ENCODE peak calls at places on chromosomes 12 and 14, in five cellular contexts. One of them, this sample, is unnamed.

GRCh38 chr14:83825836-83826235 is 1704.1 kb upstream of the FLRT2 start:
- DNase-seq in stimulated activated CD8-positive, alpha-beta memory T cell treated with anti-CD3 and anti-CD28 coated beads, Interleukin-15, amount 100 ng/mL, for 24 hours: no peak
- DNase-seq in adipocyte: no peak
- DNase-seq in Right ventricle myocardium superior: no peak
- DNase-seq in AG20443: no peak
- DNase-seq in this sample: no peak

GRCh38 chr12:95538656-95539055 is 12.6 kb downstream of the USP44 start:
- DNase-seq in stimulated activated CD8-positive, alpha-beta memory T cell treated with anti-CD3 and anti-CD28 coated beads, Interleukin-15, amount 100 ng/mL, for 24 hours: no peak
- DNase-seq in Right ventricle myocardium superior: no peak
- DNase-seq in adipocyte: no peak
- DNase-seq in AG20443: no peak
- DNase-seq in this sample: no peak

GRCh38 chr14:77133718-77134338 is 7.8 kb downstream of the ZDHHC22 start:
- DNase-seq in stimulated activated CD8-positive, alpha-beta memory T cell treated with anti-CD3 and anti-CD28 coated beads, Interleukin-15, amount 100 ng/mL, for 24 hours: no peak
- DNase-seq in Right ventricle myocardium superior: peak; percentile 54
- DNase-seq in adipocyte: peak; percentile 81
- DNase-seq in AG20443: peak; percentile 79
- DNase-seq in this sample: no peak

GRCh38 chr14:31968107-31968810 is 108.8 kb upstream of the ARHGAP5 start:
- DNase-seq in AG20443: peak; percentile 63
- DNase-seq in Right ventricle myocardium superior: no peak
- DNase-seq in adipocyte: peak; percentile 30
- DNase-seq in stimulated activated CD8-positive, alpha-beta memory T cell treated with anti-CD3 and anti-CD28 coated beads, Interleukin-15, amount 100 ng/mL, for 24 hours: no peak
- DNase-seq in this sample: no peak

GRCh38 chr12:113154351-113154973 is 4.9 kb downstream of the CFAP73 start:
- DNase-seq in AG20443: peak; percentile 64
- DNase-seq in stimulated activated CD8-positive, alpha-beta memory T cell treated with anti-CD3 and anti-CD28 coated beads, Interleukin-15, amount 100 ng/mL, for 24 hours: no peak
- DNase-seq in adipocyte: peak; percentile 19
- DNase-seq in Right ventricle myocardium superior: no peak
- DNase-seq in this sample: no peak

GRCh38 chr14:86639146-86639545 is 1109.2 kb downstream of the FLRT2 start:
- DNase-seq in stimulated activated CD8-positive, alpha-beta memory T cell treated with anti-CD3 and anti-CD28 coated beads, Interleukin-15, amount 100 ng/mL, for 24 hours: no peak
- DNase-seq in Right ventricle myocardium superior: no peak
- DNase-seq in adipocyte: peak; percentile 47
- DNase-seq in AG20443: peak; percentile 15
- DNase-seq in this sample: no peak

GRCh38 chr14:103187911-103188310 is 64.7 kb downstream of the TNFAIP2 start:
- DNase-seq in Right ventricle myocardium superior: no peak
- DNase-seq in adipocyte: no peak
- DNase-seq in stimulated activated CD8-positive, alpha-beta memory T cell treated with anti-CD3 and anti-CD28 coated beads, Interleukin-15, amount 100 ng/mL, for 24 hours: no peak
- DNase-seq in AG20443: no peak
- DNase-seq in this sample: no peak

GRCh38 chr14:80958258-80958657 is 2.8 kb downstream of the TSHR start:
- DNase-seq in adipocyte: no peak
- DNase-seq in Right ventricle myocardium superior: no peak
- DNase-seq in stimulated activated CD8-positive, alpha-beta memory T cell treated with anti-CD3 and anti-CD28 coated beads, Interleukin-15, amount 100 ng/mL, for 24 hours: no peak
- DNase-seq in AG20443: no peak
- DNase-seq in this sample: no peak

GRCh38 chr12:91180577-91180976 is 2.0 kb downstream of the DCN start:
- DNase-seq in stimulated activated CD8-positive, alpha-beta memory T cell treated with anti-CD3 and anti-CD28 coated beads, Interleukin-15, amount 100 ng/mL, for 24 hours: no peak
- DNase-seq in Right ventricle myocardium superior: no peak
- DNase-seq in adipocyte: peak; percentile 91
- DNase-seq in AG20443: peak; percentile 41
- DNase-seq in this sample: no peak

GRCh38 chr14:85317491-85318021 is 212.4 kb upstream of the FLRT2 start:
- DNase-seq in stimulated activated CD8-positive, alpha-beta memory T cell treated with anti-CD3 and anti-CD28 coated beads, Interleukin-15, amount 100 ng/mL, for 24 hours: no peak
- DNase-seq in AG20443: no peak
- DNase-seq in adipocyte: no peak
- DNase-seq in Right ventricle myocardium superior: no peak
- DNase-seq in this sample: no peak

GRCh38 chr14:105374389-105374788 is 23.9 kb upstream of the TEX22 start:
- DNase-seq in AG20443: no peak
- DNase-seq in stimulated activated CD8-positive, alpha-beta memory T cell treated with anti-CD3 and anti-CD28 coated beads, Interleukin-15, amount 100 ng/mL, for 24 hours: no peak
- DNase-seq in adipocyte: no peak
- DNase-seq in Right ventricle myocardium superior: no peak
- DNase-seq in this sample: no peak

GRCh38 chr14:68705741-68706283 is 87.1 kb downstream of the ZFP36L1 start:
- DNase-seq in Right ventricle myocardium superior: no peak
- DNase-seq in adipocyte: no peak
- DNase-seq in AG20443: no peak
- DNase-seq in stimulated activated CD8-positive, alpha-beta memory T cell treated with anti-CD3 and anti-CD28 coated beads, Interleukin-15, amount 100 ng/mL, for 24 hours: no peak
- DNase-seq in this sample: no peak

GRCh38 chr12:106289196-106289681 is 13.3 kb upstream of the TCP11L2 start:
- DNase-seq in stimulated activated CD8-positive, alpha-beta memory T cell treated with anti-CD3 and anti-CD28 coated beads, Interleukin-15, amount 100 ng/mL, for 24 hours: no peak
- DNase-seq in Right ventricle myocardium superior: no peak
- DNase-seq in AG20443: no peak
- DNase-seq in adipocyte: no peak
- DNase-seq in this sample: no peak

GRCh38 chr14:100875861-100876590 is 27.5 kb downstream of the RTL1 start:
- DNase-seq in stimulated activated CD8-positive, alpha-beta memory T cell treated with anti-CD3 and anti-CD28 coated beads, Interleukin-15, amount 100 ng/mL, for 24 hours: no peak
- DNase-seq in adipocyte: no peak
- DNase-seq in Right ventricle myocardium superior: peak; percentile 25
- DNase-seq in AG20443: no peak
- DNase-seq in this sample: no peak

GRCh38 chr12:126430921-126431320 is 1365.7 kb downstream of the AACS start:
- DNase-seq in stimulated activated CD8-positive, alpha-beta memory T cell treated with anti-CD3 and anti-CD28 coated beads, Interleukin-15, amount 100 ng/mL, for 24 hours: no peak
- DNase-seq in AG20443: no peak
- DNase-seq in adipocyte: no peak
- DNase-seq in Right ventricle myocardium superior: no peak
- DNase-seq in this sample: no peak

GRCh38 chr12:93851245-93851665 is 174.1 kb downstream of the CRADD start:
- DNase-seq in stimulated activated CD8-positive, alpha-beta memory T cell treated with anti-CD3 and anti-CD28 coated beads, Interleukin-15, amount 100 ng/mL, for 24 hours: no peak
- DNase-seq in adipocyte: no peak
- DNase-seq in Right ventricle myocardium superior: no peak
- DNase-seq in AG20443: no peak
- DNase-seq in this sample: no peak

GRCh38 chr14:31138301-31138700 is 69.3 kb downstream of the HECTD1 start:
- DNase-seq in AG20443: no peak
- DNase-seq in stimulated activated CD8-positive, alpha-beta memory T cell treated with anti-CD3 and anti-CD28 coated beads, Interleukin-15, amount 100 ng/mL, for 24 hours: no peak
- DNase-seq in adipocyte: peak; percentile 51
- DNase-seq in Right ventricle myocardium superior: no peak
- DNase-seq in this sample: no peak

GRCh38 chr12:122946690-122947271 is 19.5 kb downstream of the ABCB9 start:
- DNase-seq in Right ventricle myocardium superior: peak; percentile 78
- DNase-seq in stimulated activated CD8-positive, alpha-beta memory T cell treated with anti-CD3 and anti-CD28 coated beads, Interleukin-15, amount 100 ng/mL, for 24 hours: peak; percentile 46
- DNase-seq in adipocyte: peak; percentile 97
- DNase-seq in AG20443: peak; percentile 98
- DNase-seq in this sample: peak; percentile 77

GRCh38 chr14:23539209-23539866 is 12.2 kb downstream of the ZFHX2 start:
- DNase-seq in AG20443: peak; percentile 66
- DNase-seq in Right ventricle myocardium superior: no peak
- DNase-seq in stimulated activated CD8-positive, alpha-beta memory T cell treated with anti-CD3 and anti-CD28 coated beads, Interleukin-15, amount 100 ng/mL, for 24 hours: no peak
- DNase-seq in adipocyte: peak; percentile 69
- DNase-seq in this sample: no peak

GRCh38 chr14:95015046-95015445 is 142.3 kb downstream of the DICER1 start:
- DNase-seq in stimulated activated CD8-positive, alpha-beta memory T cell treated with anti-CD3 and anti-CD28 coated beads, Interleukin-15, amount 100 ng/mL, for 24 hours: no peak
- DNase-seq in adipocyte: no peak
- DNase-seq in AG20443: no peak
- DNase-seq in Right ventricle myocardium superior: no peak
- DNase-seq in this sample: no peak

GRCh38 chr14:101814869-101815268 is 53.4 kb downstream of the PPP2R5C start:
- DNase-seq in Right ventricle myocardium superior: no peak
- DNase-seq in adipocyte: no peak
- DNase-seq in stimulated activated CD8-positive, alpha-beta memory T cell treated with anti-CD3 and anti-CD28 coated beads, Interleukin-15, amount 100 ng/mL, for 24 hours: no peak
- DNase-seq in AG20443: no peak
- DNase-seq in this sample: no peak

GRCh38 chr14:53663709-53664108 is 292.9 kb downstream of the BMP4 start:
- DNase-seq in adipocyte: peak; percentile 42
- DNase-seq in stimulated activated CD8-positive, alpha-beta memory T cell treated with anti-CD3 and anti-CD28 coated beads, Interleukin-15, amount 100 ng/mL, for 24 hours: no peak
- DNase-seq in AG20443: peak; percentile 16
- DNase-seq in Right ventricle myocardium superior: peak; percentile 48
- DNase-seq in this sample: no peak

GRCh38 chr14:104143071-104143470 is 4.7 kb downstream of the KIF26A start:
- DNase-seq in adipocyte: no peak
- DNase-seq in stimulated activated CD8-positive, alpha-beta memory T cell treated with anti-CD3 and anti-CD28 coated beads, Interleukin-15, amount 100 ng/mL, for 24 hours: no peak
- DNase-seq in Right ventricle myocardium superior: peak; percentile 37
- DNase-seq in AG20443: no peak
- DNase-seq in this sample: no peak

GRCh38 chr12:27779416-27779815 is 617 bp upstream of the KLHL42 start:
- DNase-seq in AG20443: peak; percentile 30
- DNase-seq in stimulated activated CD8-positive, alpha-beta memory T cell treated with anti-CD3 and anti-CD28 coated beads, Interleukin-15, amount 100 ng/mL, for 24 hours: no peak
- DNase-seq in adipocyte: no peak
- DNase-seq in Right ventricle myocardium superior: no peak
- DNase-seq in this sample: no peak

GRCh38 chr14:88914956-88915355 is 90.5 kb downstream of the TTC8 start:
- DNase-seq in stimulated activated CD8-positive, alpha-beta memory T cell treated with anti-CD3 and anti-CD28 coated beads, Interleukin-15, amount 100 ng/mL, for 24 hours: no peak
- DNase-seq in AG20443: no peak
- DNase-seq in adipocyte: no peak
- DNase-seq in Right ventricle myocardium superior: no peak
- DNase-seq in this sample: no peak

GRCh38 chr12:58425481-58426392 is 484.4 kb downstream of the ATP23 start:
- DNase-seq in AG20443: peak; percentile 77
- DNase-seq in adipocyte: peak; percentile 86
- DNase-seq in stimulated activated CD8-positive, alpha-beta memory T cell treated with anti-CD3 and anti-CD28 coated beads, Interleukin-15, amount 100 ng/mL, for 24 hours: no peak
- DNase-seq in Right ventricle myocardium superior: peak; percentile 49
- DNase-seq in this sample: no peak

GRCh38 chr12:52020539-52021336 is 14.0 kb downstream of the TAMALIN start:
- DNase-seq in stimulated activated CD8-positive, alpha-beta memory T cell treated with anti-CD3 and anti-CD28 coated beads, Interleukin-15, amount 100 ng/mL, for 24 hours: no peak
- DNase-seq in adipocyte: peak; percentile 66
- DNase-seq in Right ventricle myocardium superior: no peak
- DNase-seq in AG20443: peak; percentile 70
- DNase-seq in this sample: no peak

GRCh38 chr12:57815177-57816000 is 3.1 kb downstream of the AVIL start:
- DNase-seq in Right ventricle myocardium superior: no peak
- DNase-seq in stimulated activated CD8-positive, alpha-beta memory T cell treated with anti-CD3 and anti-CD28 coated beads, Interleukin-15, amount 100 ng/mL, for 24 hours: no peak
- DNase-seq in AG20443: no peak
- DNase-seq in adipocyte: no peak
- DNase-seq in this sample: no peak

GRCh38 chr12:95908573-95908972 is 33.8 kb downstream of the CCDC38 start:
- DNase-seq in stimulated activated CD8-positive, alpha-beta memory T cell treated with anti-CD3 and anti-CD28 coated beads, Interleukin-15, amount 100 ng/mL, for 24 hours: no peak
- DNase-seq in adipocyte: peak; percentile 62
- DNase-seq in AG20443: peak; percentile 18
- DNase-seq in Right ventricle myocardium superior: no peak
- DNase-seq in this sample: no peak

GRCh38 chr14:51933191-51933590 is 56.2 kb upstream of the RTRAF start:
- DNase-seq in AG20443: no peak
- DNase-seq in adipocyte: no peak
- DNase-seq in stimulated activated CD8-positive, alpha-beta memory T cell treated with anti-CD3 and anti-CD28 coated beads, Interleukin-15, amount 100 ng/mL, for 24 hours: no peak
- DNase-seq in Right ventricle myocardium superior: no peak
- DNase-seq in this sample: no peak

GRCh38 chr14:103160321-103161053 is 37.2 kb downstream of the TNFAIP2 start:
- DNase-seq in Right ventricle myocardium superior: no peak
- DNase-seq in stimulated activated CD8-positive, alpha-beta memory T cell treated with anti-CD3 and anti-CD28 coated beads, Interleukin-15, amount 100 ng/mL, for 24 hours: no peak
- DNase-seq in adipocyte: no peak
- DNase-seq in AG20443: no peak
- DNase-seq in this sample: no peak

GRCh38 chr14:76834296-76834695 is 8.1 kb downstream of the LRRC74A start:
- DNase-seq in stimulated activated CD8-positive, alpha-beta memory T cell treated with anti-CD3 and anti-CD28 coated beads, Interleukin-15, amount 100 ng/mL, for 24 hours: no peak
- DNase-seq in Right ventricle myocardium superior: no peak
- DNase-seq in AG20443: no peak
- DNase-seq in adipocyte: no peak
- DNase-seq in this sample: no peak

GRCh38 chr14:49972199-49972671 is 79.4 kb downstream of the ARF6 start:
- DNase-seq in AG20443: peak; percentile 41
- DNase-seq in stimulated activated CD8-positive, alpha-beta memory T cell treated with anti-CD3 and anti-CD28 coated beads, Interleukin-15, amount 100 ng/mL, for 24 hours: no peak
- DNase-seq in adipocyte: peak; percentile 77
- DNase-seq in Right ventricle myocardium superior: no peak
- DNase-seq in this sample: no peak

GRCh38 chr12:125971981-125972380 is 906.7 kb downstream of the AACS start:
- DNase-seq in stimulated activated CD8-positive, alpha-beta memory T cell treated with anti-CD3 and anti-CD28 coated beads, Interleukin-15, amount 100 ng/mL, for 24 hours: no peak
- DNase-seq in Right ventricle myocardium superior: no peak
- DNase-seq in adipocyte: no peak
- DNase-seq in AG20443: no peak
- DNase-seq in this sample: no peak

GRCh38 chr12:18723752-18724151 is 14.1 kb downstream of the PLCZ1 start:
- DNase-seq in stimulated activated CD8-positive, alpha-beta memory T cell treated with anti-CD3 and anti-CD28 coated beads, Interleukin-15, amount 100 ng/mL, for 24 hours: no peak
- DNase-seq in AG20443: no peak
- DNase-seq in Right ventricle myocardium superior: no peak
- DNase-seq in adipocyte: peak; percentile 46
- DNase-seq in this sample: no peak

GRCh38 chr14:45201908-45202307 is 51.1 kb downstream of the MIS18BP1 start:
- DNase-seq in AG20443: no peak
- DNase-seq in adipocyte: no peak
- DNase-seq in Right ventricle myocardium superior: no peak
- DNase-seq in stimulated activated CD8-positive, alpha-beta memory T cell treated with anti-CD3 and anti-CD28 coated beads, Interleukin-15, amount 100 ng/mL, for 24 hours: no peak
- DNase-seq in this sample: no peak

GRCh38 chr14:96125536-96125935 is 79.1 kb upstream of the BDKRB2 start:
- DNase-seq in adipocyte: no peak
- DNase-seq in stimulated activated CD8-positive, alpha-beta memory T cell treated with anti-CD3 and anti-CD28 coated beads, Interleukin-15, amount 100 ng/mL, for 24 hours: no peak
- DNase-seq in AG20443: no peak
- DNase-seq in Right ventricle myocardium superior: no peak
- DNase-seq in this sample: no peak

This sample was measured in omental fat pad.